ENCODE peak calls at places on chromosomes 5 and 9, in nine cellular contexts. B is CD8-positive, alpha-beta T cell; X is upper lobe of right lung; Z is breast epithelium; T is tibial nerve; M is cardiac muscle cell; E is neuronal stem cell; R is effector memory CD4-positive, alpha-beta T cell; L is SK-N-SH. N is an unnamed sample.

GRCh38 chr5:121380066-121380465 is 471.6 kb upstream of the FTMT start:
- DNase-seq in M (no peak), E (no peak), L (no peak), X (no peak), B (no peak), Z (no peak), T (no peak), R (no peak), N (no peak)

GRCh38 chr5:150295741-150296486 is 6.3 kb upstream of the CAMK2A start:
- DNase-seq in R (no peak), T (no peak), E (no peak), B (no peak), M (no peak), L (no peak), Z (no peak), X (peak), N (no peak)

GRCh38 chr5:55036477-55036876 is 12.4 kb downstream of the GZMK start:
- DNase-seq in T (no peak), B (no peak), L (no peak), X (no peak), Z (no peak), E (no peak), R (no peak), M (peak), N (no peak)

GRCh38 chr9:78620764-78621163 is 323.8 kb downstream of the PSAT1 start:
- DNase-seq in T (no peak), L (no peak), M (no peak), E (no peak), B (no peak), R (no peak), X (no peak), Z (no peak), N (no peak)

GRCh38 chr9:4905135-4905490 is 80.0 kb upstream of the JAK2 start:
- DNase-seq in R (no peak), T (no peak), Z (no peak), M (peak), L (no peak), B (no peak), X (no peak), E (no peak), N (no peak)

GRCh38 chr5:111099058-111099778 is 7.1 kb downstream of the WDR36 start:
- DNase-seq in B (no peak), E (no peak), R (no peak), L (no peak), X (no peak), M (peak), Z (no peak), T (no peak), N (no peak)

GRCh38 chr9:35277171-35277520 is 115.3 kb downstream of the UNC13B start:
- DNase-seq in M (no peak), X (no peak), T (no peak), E (no peak), R (no peak), B (no peak), Z (no peak), L (no peak), N (no peak)

GRCh38 chr5:135930029-135930948 is 24.5 kb downstream of the LECT2 start:
- DNase-seq in L (peak), R (no peak), E (peak), B (no peak), X (no peak), Z (no peak), M (no peak), T (no peak), N (no peak)

GRCh38 chr9:71652480-71652879 is 115.8 kb downstream of the CEMIP2 start:
- DNase-seq in X (no peak), Z (no peak), L (no peak), M (no peak), E (no peak), R (no peak), B (no peak), T (no peak), N (no peak)

GRCh38 chr5:157568717-157569116 is 6.9 kb downstream of the ADAM19 start:
- DNase-seq in B (no peak), M (no peak), R (no peak), Z (no peak), L (no peak), E (no peak), T (no peak), X (no peak), N (peak)

GRCh38 chr9:112332272-112332671 is 1.1 kb downstream of the PTBP3 start:
- DNase-seq in L (no peak), E (no peak), M (no peak), Z (no peak), B (no peak), T (no peak), X (no peak), R (no peak), N (no peak)

GRCh38 chr5:53311661-53312060 is 168.8 kb upstream of the FST start:
- DNase-seq in Z (no peak), R (no peak), T (no peak), E (no peak), B (no peak), X (no peak), M (no peak), L (no peak), N (no peak)

GRCh38 chr5:87912419-87912818 is 356.2 kb downstream of the TMEM161B start:
- DNase-seq in T (no peak), L (no peak), E (no peak), X (no peak), B (no peak), Z (no peak), R (no peak), M (no peak), N (no peak)

GRCh38 chr9:96009690-96010477 is 134.4 kb downstream of the ERCC6L2 start:
- DNase-seq in Z (no peak), R (no peak), T (no peak), B (peak), E (no peak), M (no peak), X (no peak), L (no peak), N (no peak)

GRCh38 chr5:98483301-98483700 is 290.2 kb upstream of the RGMB start:
- DNase-seq in L (no peak), B (no peak), Z (no peak), X (no peak), T (no peak), R (no peak), E (no peak), M (peak), N (no peak)

GRCh38 chr5:143714629-143715028 is 97.3 kb upstream of the HMHB1 start:
- DNase-seq in L (no peak), T (no peak), X (peak), Z (no peak), B (no peak), R (no peak), M (no peak), E (no peak), N (no peak)

GRCh38 chr5:135034963-135035677 is 1.1 kb upstream of the PITX1 start:
- DNase-seq in R (no peak), E (no peak), M (no peak), B (no peak), T (no peak), L (no peak), X (no peak), Z (no peak), N (no peak)

GRCh38 chr5:156396830-156397081 is 69.8 kb downstream of the SGCD start:
- DNase-seq in L (no peak), E (no peak), Z (no peak), X (no peak), B (no peak), M (no peak), R (no peak), T (no peak), N (no peak)
- H3K27ac ChIP-seq in L (no peak), E (no peak), Z (peak), X (no peak), B (no peak), M (no peak), R (no peak), T (no peak), N (no peak)

GRCh38 chr9:14198544-14199510 is 115.1 kb downstream of the NFIB start:
- DNase-seq in Z (peak), M (peak), T (peak), L (peak), E (no peak), B (no peak), X (no peak), R (no peak), N (peak)
- H3K27ac ChIP-seq in Z (peak), M (no peak), T (no peak), L (peak), E (no peak), B (no peak), X (peak), R (no peak), N (no peak)

DNA sequence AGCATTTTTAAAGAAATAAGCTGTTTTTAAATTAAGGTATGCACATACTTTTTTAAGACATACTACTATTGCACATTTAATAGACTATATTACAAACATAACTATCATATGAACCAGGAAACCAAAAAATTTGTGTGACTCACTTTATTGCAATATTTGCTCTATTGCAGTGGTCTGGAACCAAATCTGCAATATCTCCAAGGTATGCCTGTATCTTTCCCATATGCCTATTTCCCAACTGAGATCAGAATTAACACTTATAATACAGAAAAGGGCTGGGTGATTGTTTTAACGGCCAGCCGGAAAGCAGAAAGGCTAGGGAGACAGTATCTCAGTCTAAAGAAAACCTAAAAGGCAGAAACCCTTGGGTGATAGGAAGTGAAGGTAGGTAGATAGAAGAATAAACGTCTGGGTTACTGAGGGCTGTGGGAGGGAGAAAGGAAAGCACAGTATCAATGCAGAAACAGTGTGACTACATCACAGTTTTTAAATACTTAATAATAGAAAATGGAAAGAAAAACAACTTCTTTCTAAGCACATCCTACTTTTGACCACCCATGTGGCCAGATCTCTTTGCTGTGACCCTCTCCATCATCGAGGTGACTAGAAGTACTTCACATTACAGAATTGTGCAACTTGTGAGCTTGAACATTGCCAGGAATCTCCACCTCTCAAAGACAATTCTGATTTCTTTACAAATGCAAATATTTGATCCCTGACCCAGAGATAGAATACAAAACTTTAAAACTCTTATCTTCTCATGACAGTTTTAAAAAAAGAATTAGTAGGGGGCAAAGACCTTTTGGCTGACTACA is 126.4 kb downstream of the LPAR1 start:
- DNase-seq in T (peak), E (no peak), R (no peak), Z (no peak), B (no peak), X (no peak), M (peak), L (no peak), N (no peak)
- H3K27ac ChIP-seq in T (peak), E (no peak), R (no peak), Z (peak), B (no peak), X (peak), M (no peak), L (no peak), N (peak)

DNA sequence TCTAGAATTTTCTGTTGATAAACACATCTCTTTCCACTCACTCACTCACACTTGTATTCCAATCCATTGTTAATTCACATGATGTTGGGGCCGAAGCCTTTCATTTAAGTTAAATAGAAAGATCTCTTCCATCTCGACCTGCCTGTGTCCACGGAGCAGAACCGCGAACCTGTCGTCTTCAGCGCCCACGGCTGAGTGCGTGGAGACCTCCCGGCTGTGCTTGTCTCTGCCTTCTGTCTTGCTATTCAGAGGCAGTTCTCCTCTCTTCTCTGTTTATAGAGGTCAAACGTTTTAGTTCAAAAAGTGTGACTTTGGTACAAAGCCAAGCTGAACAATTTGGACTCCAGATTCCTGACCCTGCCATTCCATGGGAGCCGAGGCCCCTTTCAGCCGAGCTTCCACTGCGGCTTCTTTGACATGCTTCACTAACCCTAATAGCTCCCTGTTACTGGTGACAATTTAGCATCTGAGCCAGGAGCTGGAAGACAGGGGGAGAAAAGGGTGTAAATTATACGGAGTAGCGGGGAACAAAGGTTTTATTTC is 314.3 kb upstream of the IRX4 start:
- DNase-seq in R (no peak), E (no peak), M (no peak), B (no peak), X (no peak), L (no peak), Z (no peak), T (no peak), N (no peak)
- H3K27ac ChIP-seq in R (no peak), E (no peak), M (no peak), B (no peak), X (no peak), L (no peak), Z (no peak), T (no peak), N (no peak)

GRCh38 chr9:107761307-107761706 is 271.7 kb upstream of the KLF4 start:
- DNase-seq in E (no peak), X (no peak), B (no peak), T (no peak), Z (no peak), R (no peak), M (no peak), L (no peak), N (no peak)
- H3K27ac ChIP-seq in E (no peak), X (peak), B (no peak), T (no peak), Z (no peak), R (no peak), M (no peak), L (no peak), N (no peak)

DNA sequence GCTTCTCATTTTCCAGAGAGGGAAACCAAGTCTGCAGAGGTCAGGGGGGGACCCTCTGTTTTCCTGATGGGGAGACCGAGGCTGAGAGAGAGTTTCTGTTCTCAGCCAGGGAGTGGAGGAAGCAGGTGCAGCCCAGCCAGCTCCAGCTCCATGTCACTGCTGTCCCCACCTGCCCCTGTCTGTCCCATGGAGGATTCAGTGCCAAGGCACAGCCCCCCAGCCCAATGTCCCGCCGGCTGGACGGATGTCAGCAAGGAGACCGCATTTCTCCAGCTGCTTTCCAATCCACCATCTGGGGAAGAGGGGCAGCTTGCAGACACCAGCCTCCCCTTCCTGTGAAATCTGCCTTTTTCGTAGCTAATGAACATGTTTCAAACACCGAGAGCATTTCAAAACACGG is 74.6 kb downstream of the NEK6 start:
- DNase-seq in B (no peak), L (no peak), T (no peak), R (no peak), X (no peak), E (no peak), Z (no peak), M (no peak), N (no peak)
- H3K27ac ChIP-seq in B (no peak), L (no peak), T (no peak), R (no peak), X (no peak), E (no peak), Z (no peak), M (no peak), N (no peak)

DNA sequence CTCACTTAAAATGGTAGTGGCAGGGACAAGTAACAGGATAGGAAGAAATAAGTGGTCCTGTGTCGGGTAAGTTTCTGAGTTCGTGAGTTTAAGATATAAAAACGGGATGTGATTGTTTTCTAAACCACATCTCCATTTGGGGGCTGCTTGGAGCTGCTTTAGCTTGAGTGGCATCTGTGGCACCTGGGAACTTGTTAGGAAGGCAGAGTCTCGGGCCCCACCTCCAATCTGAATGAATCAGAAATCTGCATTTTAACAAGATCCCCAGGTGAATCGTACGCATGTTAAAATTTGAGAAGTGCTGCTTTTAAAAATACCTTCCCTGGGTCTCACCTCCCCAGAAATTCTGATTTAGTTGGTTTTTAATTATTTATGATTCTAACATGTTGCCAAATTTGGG is 78.1 kb downstream of the CDH6 start:
- DNase-seq in Z (no peak), R (no peak), L (no peak), E (no peak), M (no peak), B (no peak), T (no peak), X (no peak), N (no peak)
- H3K27ac ChIP-seq in Z (no peak), R (no peak), L (no peak), E (no peak), M (no peak), B (no peak), T (no peak), X (no peak), N (no peak)

GRCh38 chr9:89364664-89365531 is 46.6 kb downstream of the SECISBP2 start:
- DNase-seq in R (no peak), L (no peak), T (no peak), B (no peak), M (no peak), Z (no peak), E (no peak), X (peak), N (no peak)

GRCh38 chr9:89363921-89364663 is 45.8 kb downstream of the SECISBP2 start:
- DNase-seq in T (no peak), M (no peak), B (no peak), L (no peak), E (no peak), X (peak), R (no peak), Z (no peak), N (no peak)

GRCh38 chr9:89366711-89367110 is 48.4 kb downstream of the SECISBP2 start:
- DNase-seq in X (no peak), B (no peak), L (no peak), R (no peak), Z (no peak), T (no peak), E (no peak), M (no peak), N (no peak)

GRCh38 chr9:89367281-89367680 is 49.0 kb downstream of the SECISBP2 start:
- DNase-seq in X (no peak), R (no peak), L (no peak), T (no peak), B (no peak), Z (no peak), M (no peak), E (no peak), N (no peak)

DNA sequence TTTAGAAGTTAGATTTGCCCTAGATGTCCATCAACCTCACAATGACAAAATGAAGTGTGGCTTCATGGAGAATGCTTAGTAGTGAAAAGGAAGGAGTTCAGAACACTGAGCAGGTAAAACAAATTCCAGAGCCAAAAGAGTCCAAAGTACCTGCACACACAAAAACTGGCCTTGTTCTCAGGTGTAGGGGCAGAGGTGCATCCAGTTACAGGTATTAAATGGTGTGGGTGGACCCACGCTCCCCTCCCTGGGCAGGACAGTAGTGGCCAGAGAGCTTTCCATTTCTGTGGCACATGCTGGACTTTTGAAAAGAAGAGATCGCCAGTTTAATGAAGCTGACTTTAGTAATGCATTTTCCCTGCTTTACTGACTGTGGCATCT is 47.2 kb downstream of the SECISBP2 start:
- DNase-seq in X (no peak), L (no peak), E (no peak), R (no peak), T (no peak), M (no peak), Z (no peak), B (no peak), N (no peak)
- H3K27ac ChIP-seq in X (no peak), L (no peak), E (no peak), R (no peak), T (no peak), M (no peak), Z (no peak), B (no peak), N (no peak)

DNA sequence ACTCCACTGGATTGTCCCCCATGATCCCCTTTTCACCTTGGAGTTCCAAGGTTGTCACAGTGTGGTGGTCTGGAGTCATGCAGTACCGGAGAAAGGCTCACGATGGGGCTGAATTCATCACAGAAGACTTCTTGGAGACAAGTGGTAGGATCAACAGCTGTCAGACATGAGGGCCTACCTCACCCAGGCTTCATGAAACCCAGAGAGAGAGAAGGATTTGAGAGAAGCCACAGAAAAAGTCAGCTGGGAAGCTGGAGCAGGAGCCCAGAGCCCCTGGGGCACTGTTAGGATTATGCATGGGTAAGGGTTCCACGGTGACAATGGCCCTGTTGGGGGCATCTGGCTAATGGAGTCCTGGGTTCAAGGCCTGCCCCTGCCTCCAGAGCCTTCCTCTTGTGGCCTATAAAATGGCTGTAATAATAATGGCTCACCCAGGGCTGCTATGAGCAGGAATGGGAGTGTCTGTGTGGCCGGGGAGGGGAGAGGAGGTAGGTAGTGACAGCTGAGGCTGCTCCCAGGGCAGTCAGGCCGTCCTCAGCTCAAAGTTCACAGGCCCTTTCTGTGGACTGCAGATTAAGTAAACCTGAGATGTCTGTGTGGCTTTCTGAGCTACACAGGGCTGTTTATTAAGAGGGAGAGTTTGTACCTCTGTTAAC is 910 bp downstream of the TRIM14 start:
- DNase-seq in R (no peak), X (no peak), M (peak), B (peak), Z (no peak), E (no peak), L (peak), T (no peak), N (no peak)
- H3K27ac ChIP-seq in R (peak), X (peak), M (no peak), B (peak), Z (peak), E (no peak), L (no peak), T (no peak), N (no peak)

N was measured in substantia nigra.